ENCODE peak calls at places on chromosomes 5 and 9, in seven cellular contexts. Z is endothelial cell, F is fibroblast of villous mesenchyme, M is esophagus muscularis mucosa, B is IMR-90, D is progenitor cell of endocrine pancreas, Q is CD14-positive monocyte. I is an unnamed sample.

GRCh38 chr9:137370865-137371520 is 52.0 kb downstream of the EXD3 start:
- DNase-seq in F (no peak), D (peak), Z (no peak), M (no peak), Q (no peak), B (no peak), I (no peak)

GRCh38 chr5:150217041-150217440 is 27.2 kb downstream of the SLC6A7 start:
- DNase-seq in D (no peak), M (no peak), B (no peak), Q (no peak), F (no peak), Z (no peak), I (no peak)

GRCh38 chr5:151903243-151903653 is 21.4 kb downstream of the GLRA1 start:
- DNase-seq in M (no peak), F (no peak), B (no peak), D (no peak), Q (no peak), Z (no peak), I (no peak)

GRCh38 chr9:15786616-15787015 is 233.8 kb downstream of the CCDC171 start:
- DNase-seq in F (no peak), B (no peak), Q (no peak), D (no peak), M (no peak), Z (no peak), I (no peak)

GRCh38 chr5:149831492-149831891 is 101.4 kb downstream of the PPARGC1B start:
- DNase-seq in D (no peak), F (peak), Q (no peak), Z (no peak), M (no peak), B (peak), I (no peak)

GRCh38 chr5:35129921-35130485 is 82.3 kb upstream of the AGXT2 start:
- DNase-seq in Q (no peak), M (no peak), D (no peak), B (peak), F (no peak), Z (no peak), I (no peak)

GRCh38 chr5:50574121-50574520 is 92.3 kb upstream of the PARP8 start:
- DNase-seq in B (no peak), Z (no peak), M (no peak), D (no peak), Q (no peak), F (no peak), I (no peak)

GRCh38 chr9:127974002-127974768 is 6.6 kb downstream of the EEIG1 start:
- DNase-seq in B (no peak), Z (no peak), F (no peak), D (no peak), Q (no peak), M (no peak), I (no peak)

GRCh38 chr5:68999181-68999580 is 94.6 kb upstream of the SLC30A5 start:
- DNase-seq in M (no peak), D (no peak), Z (no peak), F (peak), B (no peak), Q (no peak), I (no peak)

GRCh38 chr9:23962101-23962500 is 136.1 kb upstream of the ELAVL2 start:
- DNase-seq in F (no peak), Z (no peak), M (no peak), D (no peak), Q (no peak), B (no peak), I (no peak)

GRCh38 chr5:129135633-129136032 is 41.1 kb downstream of the ISOC1 start:
- DNase-seq in D (no peak), M (no peak), Z (no peak), F (peak), Q (no peak), B (no peak), I (no peak)

GRCh38 chr9:112411626-112412027 is 31.7 kb downstream of the HSDL2 start:
- DNase-seq in M (no peak), F (peak), D (no peak), Z (no peak), B (peak), Q (no peak), I (no peak)

GRCh38 chr9:112540800-112541199 is 54.2 kb downstream of the KIAA1958 start:
- DNase-seq in Q (no peak), F (peak), B (peak), M (no peak), Z (no peak), D (no peak), I (no peak)

GRCh38 chr9:6708732-6709131 is 49.0 kb upstream of the KDM4C start:
- DNase-seq in Q (no peak), B (no peak), D (no peak), F (no peak), M (no peak), Z (no peak), I (no peak)

GRCh38 chr5:142403583-142403982 is 78.8 kb upstream of the SPRY4 start:
- DNase-seq in D (no peak), B (no peak), Z (no peak), M (no peak), F (no peak), Q (no peak), I (no peak)

GRCh38 chr9:127021664-127022337 is 100.6 kb downstream of the ANGPTL2 start:
- DNase-seq in M (peak), D (no peak), F (peak), Z (no peak), B (peak), Q (no peak), I (no peak)

GRCh38 chr5:81359108-81359507 is 34.8 kb downstream of the ACOT12 start:
- DNase-seq in B (no peak), Q (no peak), M (no peak), Z (no peak), D (no peak), F (no peak), I (no peak)

GRCh38 chr5:73436535-73437125 is 11.9 kb downstream of the FOXD1 start:
- DNase-seq in F (no peak), D (no peak), B (no peak), M (no peak), Q (no peak), Z (peak), I (no peak)

GRCh38 chr9:124285903-124286291 is 28.1 kb downstream of the NEK6 start:
- DNase-seq in Z (no peak), F (peak), Q (peak), D (no peak), B (peak), M (peak), I (no peak)

GRCh38 chr5:181044662-181045305 is 4.7 kb downstream of the BTNL9 start:
- DNase-seq in B (no peak), Z (no peak), D (no peak), M (no peak), Q (no peak), F (no peak), I (no peak)

GRCh38 chr5:76703707-76704106 is 12.2 kb upstream of the F2R start:
- DNase-seq in F (no peak), Z (no peak), B (peak), Q (no peak), M (no peak), D (no peak), I (no peak)

GRCh38 chr5:56543431-56544385 is 271.6 kb upstream of the MAP3K1 start:
- DNase-seq in F (peak), B (peak), M (no peak), Z (no peak), Q (no peak), D (no peak), I (no peak)

GRCh38 chr9:104301770-104302169 is 202.3 kb upstream of the OR13F1 start:
- DNase-seq in B (no peak), Z (no peak), Q (no peak), F (no peak), D (no peak), M (no peak), I (no peak)

GRCh38 chr5:172766287-172767104 is 4.5 kb downstream of the DUSP1 start:
- DNase-seq in B (peak), D (no peak), F (peak), Q (peak), M (peak), Z (no peak), I (no peak)

GRCh38 chr9:100352727-100353505 is at the start of gene TEX10:
- DNase-seq in M (peak), F (peak), Z (peak), Q (peak), B (peak), D (peak), I (peak)

GRCh38 chr5:139138790-139139189 is 59.4 kb downstream of the SIL1 start:
- DNase-seq in F (no peak), M (no peak), Q (no peak), Z (peak), D (no peak), B (peak), I (no peak)

GRCh38 chr9:89386797-89387196 is 68.5 kb downstream of the SECISBP2 start:
- DNase-seq in F (no peak), Q (no peak), Z (no peak), D (no peak), B (no peak), M (no peak), I (no peak)

GRCh38 chr5:113321266-113321665 is 113.5 kb downstream of the TSSK1B start:
- DNase-seq in Z (no peak), Q (no peak), D (no peak), B (no peak), F (no peak), M (no peak), I (no peak)

GRCh38 chr5:84724683-84725082 is 340.0 kb upstream of the EDIL3 start:
- DNase-seq in D (no peak), F (peak), B (peak), Z (no peak), Q (no peak), M (no peak), I (no peak)

GRCh38 chr9:110446171-110446570 is 108.5 kb upstream of the TXNDC8 start:
- DNase-seq in Z (no peak), D (no peak), F (no peak), M (no peak), B (peak), Q (no peak), I (no peak)
- TF ChIP-seq CTCF in Z (no peak), D (no peak), F (no peak), M (no peak), B (no peak), Q (no peak), I (no peak)

GRCh38 chr5:137086289-137086838 is 412.8 kb downstream of the SPOCK1 start:
- DNase-seq in M (no peak), D (no peak), B (no peak), Q (no peak), Z (no peak), F (no peak), I (no peak)
- TF ChIP-seq CTCF in M (no peak), D (no peak), B (no peak), Q (no peak), Z (no peak), F (no peak), I (no peak)

DNA sequence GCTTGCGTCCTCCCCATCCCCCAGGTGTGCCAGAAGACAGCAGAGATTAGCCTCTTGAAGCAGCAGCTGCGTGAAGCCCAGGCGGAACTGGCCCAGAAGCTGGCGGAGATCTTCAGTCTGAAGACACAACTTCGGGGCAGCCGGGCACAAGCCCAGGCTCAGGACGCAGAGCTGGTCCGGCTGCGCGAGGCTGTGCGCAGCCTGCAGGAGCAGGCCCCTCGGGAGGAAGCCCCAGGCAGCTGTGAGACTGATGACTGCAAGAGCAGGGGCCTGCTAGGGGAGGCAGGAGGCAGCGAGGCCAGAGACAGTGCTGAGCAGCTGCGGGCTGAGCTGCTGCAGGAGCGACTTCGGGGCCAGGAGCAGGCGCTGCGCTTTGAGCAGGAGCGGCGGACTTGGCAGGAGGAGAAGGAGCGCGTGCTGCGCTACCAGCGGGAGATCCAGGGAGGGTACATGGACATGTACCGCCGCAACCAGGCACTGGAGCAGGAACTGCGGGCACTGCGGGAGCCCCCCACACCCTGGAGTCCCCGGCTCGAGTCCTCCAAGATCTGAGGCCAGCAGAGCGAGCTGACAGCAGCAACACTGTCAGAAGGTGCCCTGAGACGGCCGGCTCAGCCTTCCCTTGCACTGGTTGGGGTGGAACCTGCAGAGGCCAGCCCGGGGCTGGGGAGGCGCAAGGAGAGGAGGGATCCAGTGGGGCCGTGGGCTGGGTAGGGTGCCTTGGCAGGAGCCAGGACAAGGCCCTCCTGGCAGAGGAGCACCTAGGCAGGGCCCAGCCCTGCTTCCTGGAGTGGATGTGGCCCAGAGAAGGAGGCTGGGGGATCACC is 8.3 kb downstream of the N4BP3 start:
- DNase-seq in Q (no peak), F (peak), D (no peak), M (no peak), B (no peak), Z (no peak), I (no peak)
- TF ChIP-seq CTCF in Q (no peak), F (no peak), D (no peak), M (no peak), B (no peak), Z (no peak), I (no peak)

GRCh38 chr5:109141499-109142200 is 268.1 kb downstream of the PJA2 start:
- DNase-seq in D (no peak), F (no peak), Z (no peak), B (peak), M (no peak), Q (no peak), I (no peak)
- TF ChIP-seq CTCF in D (peak), F (peak), Z (peak), B (no peak), M (no peak), Q (no peak), I (peak)

GRCh38 chr5:132807163-132807838 is 5.8 kb upstream of the SOWAHA start:
- DNase-seq in B (no peak), D (no peak), M (no peak), F (no peak), Q (no peak), Z (peak), I (no peak)
- TF ChIP-seq CTCF in B (peak), D (peak), M (no peak), F (no peak), Q (no peak), Z (no peak), I (peak)

GRCh38 chr9:71767421-71768321 is 642 bp downstream of the CEMIP2 start:
- DNase-seq in Q (no peak), Z (peak), B (peak), D (no peak), F (peak), M (peak), I (no peak)

GRCh38 chr9:71772726-71773125 is 4.4 kb upstream of the CEMIP2 start:
- DNase-seq in D (no peak), B (no peak), Q (no peak), Z (no peak), M (no peak), F (no peak), I (no peak)

GRCh38 chr9:71768388-71769174 is at the start of gene CEMIP2:
- DNase-seq in Z (peak), M (peak), D (peak), Q (peak), B (peak), F (peak), I (peak)

GRCh38 chr9:71766663-71767062 is 1.6 kb downstream of the CEMIP2 start:
- DNase-seq in F (no peak), B (no peak), D (no peak), Z (no peak), Q (no peak), M (peak), I (no peak)

DNA sequence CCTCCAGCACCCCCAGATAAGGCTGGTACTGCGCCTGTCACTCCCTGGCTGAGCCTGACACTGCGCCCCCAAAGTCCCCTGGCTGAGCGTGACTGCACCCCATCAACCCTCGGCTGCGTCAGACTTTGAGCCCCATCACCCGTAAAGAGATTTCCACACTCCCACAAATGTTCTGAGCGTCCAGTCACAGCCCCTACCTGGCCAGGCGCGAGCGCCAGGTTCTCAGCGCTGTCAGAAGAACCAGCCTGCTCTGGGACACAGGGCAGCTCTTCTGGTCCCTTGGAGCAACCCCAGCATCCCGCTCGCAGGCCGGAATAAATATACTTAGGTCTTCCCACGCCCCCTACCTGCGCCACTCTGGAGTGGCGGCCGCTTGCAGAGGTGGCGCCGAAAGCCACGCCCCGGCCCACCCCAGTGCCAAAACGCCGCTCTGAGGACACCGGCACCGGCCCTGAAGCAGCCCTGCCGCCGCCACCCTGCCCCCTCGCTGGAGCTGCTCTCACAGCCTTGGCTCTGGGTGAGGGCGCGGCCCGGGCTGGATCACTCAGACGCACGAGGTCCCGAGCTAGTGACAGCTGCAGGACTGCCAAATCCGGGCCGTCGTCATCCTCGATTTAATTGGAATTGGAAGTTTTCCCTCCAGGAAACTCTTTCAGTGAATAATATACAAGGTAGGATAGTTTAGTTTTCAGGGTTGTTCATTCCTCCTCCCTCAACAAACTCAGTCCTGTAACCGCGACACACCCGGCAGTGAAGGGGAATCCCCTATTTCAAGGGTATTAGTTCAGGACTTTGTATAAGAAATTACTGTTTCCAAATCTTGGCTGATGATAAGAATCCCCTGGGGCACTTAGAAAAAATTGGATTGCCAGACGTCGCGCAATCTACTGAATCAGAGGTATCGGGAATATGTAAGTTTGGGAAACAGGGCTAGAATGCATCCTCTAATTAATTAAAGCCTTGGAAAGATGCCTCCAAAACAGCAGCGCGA is 1.2 kb upstream of the CEMIP2 start:
- DNase-seq in M (peak), Q (peak), Z (peak), D (peak), B (no peak), F (peak), I (peak)
- TF ChIP-seq CTCF in M (no peak), Q (peak), Z (no peak), D (peak), B (peak), F (no peak), I (peak)

I was measured in chondrocyte.